ENCODE peak calls at places on chromosomes 2 and 18, in five cellular contexts. N, Q, D, P and L are unnamed samples.

GRCh38 chr2:54984476-54984875 is 65.8 kb downstream of the RTN4 start:
- DNase-seq in N (no peak), Q (no peak), D (no peak), P (no peak), L (no peak)

GRCh38 chr2:60837123-60837522 is 44.3 kb upstream of the REL start:
- DNase-seq in N (no peak), Q (no peak), D (no peak), P (no peak), L (no peak)

GRCh38 chr2:150587547-150588209 is 100.2 kb upstream of the RND3 start:
- DNase-seq in N (no peak), Q (no peak), D (no peak), P (no peak), L (no peak)

GRCh38 chr2:16167471-16168426 is 227.4 kb downstream of the MYCN start:
- DNase-seq in N (no peak), Q (no peak), D (no peak), P (no peak), L (no peak)

GRCh38 chr2:44295113-44295512 is 19.8 kb downstream of the SLC3A1 start:
- DNase-seq in N (no peak), Q (no peak), D (no peak), P (no peak), L (no peak)

GRCh38 chr2:161138429-161138828 is 21.8 kb upstream of the TANK start:
- DNase-seq in N (no peak), Q (no peak), D (no peak), P (no peak), L (no peak)

GRCh38 chr18:13112982-13113381 is 105.6 kb upstream of the LDLRAD4 start:
- DNase-seq in N (no peak), Q (no peak), D (no peak), P (peak; percentile 64), L (peak; percentile 74)

GRCh38 chr2:201698588-201699226 is at the start of gene MPP4:
- DNase-seq in N (no peak), Q (no peak), D (no peak), P (no peak), L (no peak)

GRCh38 chr2:127453392-127454171 is 35.4 kb downstream of the PROC start:
- DNase-seq in N (no peak), Q (no peak), D (no peak), P (no peak), L (no peak)

GRCh38 chr2:212505583-212505982 is 33.0 kb downstream of the ERBB4 start:
- DNase-seq in N (no peak), Q (no peak), D (no peak), P (no peak), L (no peak)

DNA sequence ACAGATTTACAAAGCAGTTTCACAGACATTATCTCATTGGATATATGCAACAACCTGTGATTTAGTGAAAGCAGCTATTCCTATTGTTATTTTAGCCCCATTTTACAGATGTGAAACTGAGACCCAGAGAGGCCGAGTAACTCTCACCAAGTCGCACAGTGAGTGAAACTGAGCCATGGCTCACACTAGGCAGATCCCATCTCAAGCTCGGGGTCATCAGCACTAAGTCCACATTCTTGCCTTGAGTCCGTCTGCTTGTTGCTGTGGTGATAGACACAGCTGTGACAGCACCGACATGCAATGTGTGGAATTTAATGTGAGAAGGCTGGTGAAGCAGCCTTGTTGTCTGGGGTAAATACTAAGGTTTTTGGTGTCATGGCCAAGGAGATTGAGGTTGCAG is 40.3 kb upstream of the GMCL1 start:
- DNase-seq in N (no peak), Q (no peak), D (peak; percentile 44), P (no peak), L (no peak)
- H3K4me1 ChIP-seq in N (no peaks in the 10 kb centered on the region), Q (peaks cover 24% of the 10 kb centered on the region), D (peaks cover 48% of the 10 kb centered on the region), P (peaks cover 21% of the 10 kb centered on the region), L (peaks cover 38% of the 10 kb centered on the region)

DNA sequence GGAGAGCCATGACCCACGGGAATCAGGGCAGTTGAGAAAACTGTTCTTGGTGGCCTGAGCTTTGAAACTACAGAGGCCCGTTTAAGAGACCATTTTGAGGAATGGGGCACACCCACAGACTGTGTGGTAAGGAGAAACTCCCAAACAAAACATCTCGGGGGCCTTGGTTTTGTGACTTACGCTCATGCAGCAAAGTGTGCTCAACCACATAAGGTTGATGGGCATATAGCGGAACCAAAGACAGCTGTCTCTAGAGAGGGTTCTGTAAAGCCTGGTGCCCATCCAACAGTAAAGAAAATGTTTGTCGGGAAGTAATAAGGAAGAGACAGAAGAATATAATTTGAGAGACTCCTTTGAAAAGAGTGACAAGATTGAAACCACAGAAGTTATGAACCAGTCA is 5.4 kb downstream of the MRO start:
- DNase-seq in N (no peak), Q (no peak), D (no peak), P (no peak), L (no peak)
- H3K4me1 ChIP-seq in N (peaks cover 2% of the 10 kb centered on the region), Q (peaks cover 6% of the 10 kb centered on the region), D (peaks cover 4% of the 10 kb centered on the region), P (peaks cover 32% of the 10 kb centered on the region), L (peaks cover 4% of the 10 kb centered on the region)

GRCh38 chr2:100887039-100887578 is 67.2 kb downstream of the NPAS2 start:
- DNase-seq in N (no peak), Q (no peak), D (no peak), P (no peak), L (no peak)
- H3K4me1 ChIP-seq in N (peaks cover 14% of the 10 kb centered on the region), Q (peaks cover 35% of the 10 kb centered on the region), D (no peaks in the 10 kb centered on the region), P (peaks cover 27% of the 10 kb centered on the region), L (peaks cover 2% of the 10 kb centered on the region)

DNA sequence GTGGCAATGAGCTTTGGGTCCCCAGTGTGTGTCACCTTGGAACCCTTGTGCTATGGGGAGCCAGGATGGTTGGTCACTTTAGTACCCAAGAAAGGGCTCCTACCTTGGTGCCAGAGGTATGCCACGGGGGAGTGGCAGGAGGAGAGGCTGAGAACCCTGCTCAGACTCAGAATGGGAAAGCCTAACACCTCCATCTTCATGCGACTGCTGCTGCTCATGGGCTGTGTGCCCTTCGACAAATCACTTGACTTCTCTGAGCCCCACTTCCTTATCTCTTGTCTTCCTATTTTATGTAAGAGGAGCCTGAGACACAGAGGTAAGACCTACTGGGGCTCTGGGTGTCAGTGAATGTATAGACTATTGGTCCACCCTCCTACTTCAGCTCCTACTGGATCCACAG is 25.1 kb downstream of the EHD3 start:
- DNase-seq in N (no peak), Q (no peak), D (no peak), P (no peak), L (no peak)
- H3K4me1 ChIP-seq in N (no peaks in the 10 kb centered on the region), Q (no peaks in the 10 kb centered on the region), D (no peaks in the 10 kb centered on the region), P (no peaks in the 10 kb centered on the region), L (no peaks in the 10 kb centered on the region)